ENCODE peak calls at places on chromosomes 2 and 18, in ten cellular contexts. D, V, U, R, L, I, Q, E, Z and X are unnamed samples.

GRCh38 chr18:7617738-7618422 is 50.8 kb downstream of the PTPRM start:
- DNase-seq in E (peak; percentile 93), V (peak; percentile 99), L (peak; percentile 80), Q (peak; percentile 92), R (peak; percentile 42), Z (peak; percentile 80), D (peak; percentile 95), U (no peak), I (no peak), X (no peak)

GRCh38 chr2:1494906-1495305 is 81.6 kb downstream of the TPO start:
- DNase-seq in Z (no peak), E (no peak), L (no peak), I (no peak), U (peak; percentile 27), R (no peak), V (no peak), Q (no peak), D (no peak), X (no peak)

GRCh38 chr2:9473308-9473984 is 905 bp upstream of the IAH1 start:
- DNase-seq in L (no peak), I (no peak), U (no peak), E (no peak), R (no peak), V (no peak), Z (no peak), Q (no peak), D (no peak), X (no peak)

GRCh38 chr2:234142530-234142929 is 92.0 kb downstream of the SPP2 start:
- DNase-seq in Q (no peak), Z (no peak), L (no peak), U (no peak), E (peak; percentile 20), I (no peak), R (no peak), D (no peak), V (no peak), X (no peak)

GRCh38 chr2:43318791-43319190 is 92.4 kb upstream of the ZFP36L2 start:
- DNase-seq in R (no peak), E (peak; percentile 82), I (no peak), U (no peak), D (no peak), Z (no peak), Q (no peak), V (no peak), L (peak; percentile 62), X (no peak)

GRCh38 chr2:218259099-218259921 is 1.5 kb upstream of the GPBAR1 start:
- DNase-seq in D (no peak), V (peak; percentile 67), Q (peak; percentile 40), L (peak; percentile 76), I (no peak), U (peak; percentile 79), R (peak; percentile 69), E (peak; percentile 85), Z (peak; percentile 89), X (peak; percentile 83)

GRCh38 chr18:45619062-45619825 is 4.0 kb downstream of the SLC14A2 start:
- DNase-seq in Z (peak; percentile 42), L (no peak), D (no peak), E (peak; percentile 70), U (peak; percentile 87), I (no peak), Q (no peak), V (peak; percentile 45), R (no peak), X (no peak)

GRCh38 chr2:234963785-234964615 is 12.2 kb downstream of the SH3BP4 start:
- DNase-seq in R (no peak), U (peak; percentile 62), V (peak; percentile 90), Q (no peak), Z (peak; percentile 78), I (no peak), L (no peak), D (peak; percentile 80), E (peak; percentile 92), X (no peak)

GRCh38 chr18:27363918-27364317 is 178.8 kb upstream of the CHST9 start:
- DNase-seq in E (peak; percentile 8), D (no peak), U (no peak), I (no peak), Z (peak; percentile 7), Q (no peak), R (no peak), L (no peak), V (no peak), X (no peak)

GRCh38 chr2:156784034-156784433 is 347.9 kb downstream of the GPD2 start:
- DNase-seq in Q (no peak), R (no peak), D (no peak), Z (no peak), L (no peak), U (no peak), V (no peak), E (no peak), I (no peak), X (no peak)

GRCh38 chr18:24567199-24567598 is 106.8 kb downstream of the HRH4 start:
- DNase-seq in I (no peak), Z (no peak), Q (peak; percentile 4), L (peak; percentile 4), E (peak; percentile 13), R (no peak), V (peak; percentile 7), D (no peak), U (no peak), X (no peak)

GRCh38 chr2:129849559-129850160 is 129.8 kb upstream of the RAB6C start:
- DNase-seq in U (no peak), Q (peak; percentile 34), E (peak; percentile 87), I (no peak), R (no peak), L (peak; percentile 75), Z (peak; percentile 86), V (peak; percentile 74), D (peak; percentile 44), X (no peak)

GRCh38 chr2:110785439-110785838 is 53.1 kb downstream of the ACOXL start:
- DNase-seq in I (no peak), Q (no peak), Z (no peak), V (no peak), U (no peak), L (no peak), E (no peak), R (no peak), D (no peak), X (no peak)

GRCh38 chr2:30446602-30447148 is 371 bp upstream of the LCLAT1 start:
- DNase-seq in D (no peak), E (no peak), R (no peak), Q (no peak), I (no peak), U (no peak), L (peak; percentile 7), Z (peak; percentile 18), V (no peak), X (no peak)

GRCh38 chr2:24898122-24899109 is 21.6 kb downstream of the ADCY3 start:
- DNase-seq in L (no peak), E (no peak), Q (no peak), V (no peak), U (peak; percentile 57), I (no peak), D (no peak), Z (no peak), R (no peak), X (no peak)

GRCh38 chr2:122451040-122451439 is 695.6 kb downstream of the TSN start:
- DNase-seq in U (no peak), Z (peak; percentile 59), D (no peak), E (peak; percentile 16), V (peak; percentile 35), I (no peak), Q (no peak), L (peak; percentile 9), R (no peak), X (no peak)

GRCh38 chr2:7572460-7572859 is 655.2 kb downstream of the RNF144A start:
- DNase-seq in R (no peak), Q (no peak), D (no peak), I (no peak), U (no peak), Z (no peak), E (no peak), V (no peak), L (no peak), X (no peak)

GRCh38 chr2:60735496-60736250 is 20.4 kb upstream of the PAPOLG start:
- DNase-seq in L (no peak), I (peak; percentile 3), D (no peak), R (no peak), E (no peak), V (no peak), U (no peak), Z (no peak), Q (no peak), X (no peak)

GRCh38 chr18:59140287-59140885 is 702 bp downstream of the SEC11C start:
- DNase-seq in R (no peak), L (peak; percentile 36), E (peak; percentile 46), V (peak; percentile 39), D (no peak), Q (no peak), Z (peak; percentile 42), U (no peak), I (peak; percentile 4), X (no peak)

GRCh38 chr18:76480913-76481312 is 14.1 kb downstream of the ZNF516 start:
- DNase-seq in U (peak; percentile 48), R (no peak), L (no peak), I (no peak), Q (no peak), V (no peak), Z (no peak), D (no peak), E (no peak), X (peak; percentile 47)
- TF ChIP-seq CTCF in U (no peak), R (no peak), L (peak; percentile 55), I (peak; percentile 45), Q (peak; percentile 17), V (peak; percentile 13), Z (peak; percentile 41), D (no peak), E (peak; percentile 33), X (no peak)

DNA sequence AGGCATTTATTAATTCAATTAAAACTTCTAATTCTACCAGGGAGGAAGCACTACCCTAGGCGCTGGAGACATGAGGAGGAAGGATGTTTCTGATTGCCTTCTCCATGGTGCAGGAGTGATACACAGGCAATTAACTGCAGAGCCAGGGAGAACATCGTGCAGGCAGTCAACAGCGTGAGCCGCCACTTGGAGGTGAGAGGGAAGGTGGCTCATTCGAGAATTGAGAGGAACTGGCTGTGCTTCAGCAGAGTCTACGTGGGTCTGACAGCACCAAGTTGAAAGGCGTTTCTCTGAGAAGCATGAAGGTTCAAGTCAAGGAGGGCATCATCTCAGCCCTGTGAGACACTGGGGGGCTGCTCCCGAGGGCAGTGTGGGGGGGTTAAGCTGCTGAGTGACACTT is 388.7 kb upstream of the MYT1L start:
- DNase-seq in Z (no peak), V (no peak), I (no peak), Q (no peak), L (no peak), D (no peak), E (no peak), U (no peak), R (no peak), X (no peak)
- TF ChIP-seq CTCF in Z (no peak), V (no peak), I (no peak), Q (no peak), L (no peak), D (no peak), E (no peak), U (no peak), R (no peak), X (no peak)

GRCh38 chr2:29295843-29296242 is 180.6 kb downstream of the CLIP4 start:
- DNase-seq in Z (no peak), I (peak; percentile 12), D (no peak), Q (no peak), R (no peak), E (peak; percentile 21), L (peak; percentile 28), V (peak; percentile 24), U (peak; percentile 32), X (no peak)
- TF ChIP-seq CTCF in Z (peak; percentile 49), I (peak; percentile 49), D (peak; percentile 62), Q (peak; percentile 49), R (no peak), E (peak; percentile 34), L (peak; percentile 65), V (peak; percentile 47), U (no peak), X (no peak)

GRCh38 chr2:177353084-177353483 is 39.5 kb upstream of the AGPS start:
- DNase-seq in D (peak; percentile 76), E (peak; percentile 97), Q (peak; percentile 80), V (peak; percentile 96), R (no peak), Z (peak; percentile 90), L (no peak), U (no peak), I (no peak), X (no peak)
- TF ChIP-seq CTCF in D (no peak), E (no peak), Q (no peak), V (no peak), R (no peak), Z (no peak), L (no peak), U (no peak), I (no peak), X (no peak)